ENCODE peak calls at places on chromosomes 16 and 17, in ten cellular contexts. One of them, this sample, is unnamed.
A peak's percentile ranks its signal among the peaks of the same experiment; 100 is the strongest.

GRCh38 chr16:50263060-50263909 is 3.1 kb upstream of the ADCY7 start:
- DNase-seq in aorta: peak; percentile 70
- DNase-seq in GM19239: no peak
- DNase-seq in mucosa of descending colon: no peak
- DNase-seq in AG09319: no peak
- DNase-seq in activated naive CD4-positive, alpha-beta T cell treated with anti-CD3 and anti-CD28 coated beads for 36 hours: no peak
- DNase-seq in activated CD4-positive, alpha-beta T cell treated with anti-CD3 and anti-CD28 coated beads for 1 hour: no peak
- DNase-seq in RCC 7860: no peak
- DNase-seq in C1 segment of cervical spinal cord: no peak
- DNase-seq in Kasumi-1: no peak
- DNase-seq in this sample: no peak

GRCh38 chr16:89722392-89723278 is 1.3 kb downstream of the ZNF276 start:
- DNase-seq in activated naive CD4-positive, alpha-beta T cell treated with anti-CD3 and anti-CD28 coated beads for 36 hours: peak; percentile 71
- DNase-seq in activated CD4-positive, alpha-beta T cell treated with anti-CD3 and anti-CD28 coated beads for 1 hour: peak; percentile 49
- DNase-seq in GM19239: no peak
- DNase-seq in AG09319: no peak
- DNase-seq in C1 segment of cervical spinal cord: peak; percentile 26
- DNase-seq in Kasumi-1: peak; percentile 61
- DNase-seq in aorta: no peak
- DNase-seq in RCC 7860: no peak
- DNase-seq in mucosa of descending colon: peak; percentile 94
- DNase-seq in this sample: peak; percentile 41

GRCh38 chr16:78763821-78764440 is 664.5 kb downstream of the WWOX start:
- DNase-seq in AG09319: no peak
- DNase-seq in mucosa of descending colon: no peak
- DNase-seq in aorta: no peak
- DNase-seq in C1 segment of cervical spinal cord: no peak
- DNase-seq in Kasumi-1: no peak
- DNase-seq in activated naive CD4-positive, alpha-beta T cell treated with anti-CD3 and anti-CD28 coated beads for 36 hours: no peak
- DNase-seq in GM19239: no peak
- DNase-seq in activated CD4-positive, alpha-beta T cell treated with anti-CD3 and anti-CD28 coated beads for 1 hour: no peak
- DNase-seq in RCC 7860: no peak
- DNase-seq in this sample: no peak

GRCh38 chr16:66576306-66576705 is 3.0 kb upstream of the CMTM2 start:
- DNase-seq in GM19239: no peak
- DNase-seq in RCC 7860: no peak
- DNase-seq in aorta: no peak
- DNase-seq in Kasumi-1: no peak
- DNase-seq in C1 segment of cervical spinal cord: no peak
- DNase-seq in activated CD4-positive, alpha-beta T cell treated with anti-CD3 and anti-CD28 coated beads for 1 hour: no peak
- DNase-seq in AG09319: no peak
- DNase-seq in activated naive CD4-positive, alpha-beta T cell treated with anti-CD3 and anti-CD28 coated beads for 36 hours: no peak
- DNase-seq in mucosa of descending colon: no peak
- DNase-seq in this sample: no peak

GRCh38 chr17:9987779-9988585 is 82.9 kb upstream of the RCVRN start:
- DNase-seq in RCC 7860: peak; percentile 25
- DNase-seq in activated naive CD4-positive, alpha-beta T cell treated with anti-CD3 and anti-CD28 coated beads for 36 hours: peak; percentile 25
- DNase-seq in Kasumi-1: peak; percentile 23
- DNase-seq in AG09319: no peak
- DNase-seq in aorta: no peak
- DNase-seq in activated CD4-positive, alpha-beta T cell treated with anti-CD3 and anti-CD28 coated beads for 1 hour: no peak
- DNase-seq in GM19239: peak; percentile 54
- DNase-seq in mucosa of descending colon: peak; percentile 15
- DNase-seq in C1 segment of cervical spinal cord: no peak
- DNase-seq in this sample: no peak

GRCh38 chr16:8655184-8655717 is 19.2 kb upstream of the ABAT start:
- DNase-seq in GM19239: peak; percentile 34
- DNase-seq in mucosa of descending colon: peak; percentile 58
- DNase-seq in RCC 7860: peak; percentile 14
- DNase-seq in AG09319: no peak
- DNase-seq in C1 segment of cervical spinal cord: no peak
- DNase-seq in aorta: no peak
- DNase-seq in activated CD4-positive, alpha-beta T cell treated with anti-CD3 and anti-CD28 coated beads for 1 hour: no peak
- DNase-seq in activated naive CD4-positive, alpha-beta T cell treated with anti-CD3 and anti-CD28 coated beads for 36 hours: peak; percentile 66
- DNase-seq in Kasumi-1: peak; percentile 35
- DNase-seq in this sample: no peak

GRCh38 chr17:39621523-39622379 is 5.0 kb upstream of the PPP1R1B start:
- DNase-seq in Kasumi-1: peak; percentile 88
- DNase-seq in C1 segment of cervical spinal cord: peak; percentile 64
- DNase-seq in aorta: peak; percentile 94
- DNase-seq in AG09319: peak; percentile 44
- DNase-seq in GM19239: peak; percentile 93
- DNase-seq in activated naive CD4-positive, alpha-beta T cell treated with anti-CD3 and anti-CD28 coated beads for 36 hours: peak; percentile 92
- DNase-seq in activated CD4-positive, alpha-beta T cell treated with anti-CD3 and anti-CD28 coated beads for 1 hour: peak; percentile 85
- DNase-seq in RCC 7860: peak; percentile 70
- DNase-seq in mucosa of descending colon: peak; percentile 92
- DNase-seq in this sample: peak; percentile 87

GRCh38 chr17:81018044-81018802 is 16.7 kb upstream of the BAIAP2 start:
- DNase-seq in GM19239: no peak
- DNase-seq in RCC 7860: no peak
- DNase-seq in Kasumi-1: peak; percentile 83
- DNase-seq in C1 segment of cervical spinal cord: no peak
- DNase-seq in activated naive CD4-positive, alpha-beta T cell treated with anti-CD3 and anti-CD28 coated beads for 36 hours: peak; percentile 60
- DNase-seq in activated CD4-positive, alpha-beta T cell treated with anti-CD3 and anti-CD28 coated beads for 1 hour: no peak
- DNase-seq in AG09319: no peak
- DNase-seq in aorta: peak; percentile 64
- DNase-seq in mucosa of descending colon: peak; percentile 71
- DNase-seq in this sample: no peak

GRCh38 chr16:66936462-66936861 is 1.1 kb downstream of the CES2 start:
- DNase-seq in activated naive CD4-positive, alpha-beta T cell treated with anti-CD3 and anti-CD28 coated beads for 36 hours: no peak
- DNase-seq in Kasumi-1: no peak
- DNase-seq in activated CD4-positive, alpha-beta T cell treated with anti-CD3 and anti-CD28 coated beads for 1 hour: no peak
- DNase-seq in GM19239: no peak
- DNase-seq in RCC 7860: no peak
- DNase-seq in C1 segment of cervical spinal cord: no peak
- DNase-seq in aorta: no peak
- DNase-seq in mucosa of descending colon: peak; percentile 51
- DNase-seq in AG09319: no peak
- DNase-seq in this sample: no peak

GRCh38 chr16:8986111-8986510 is 22.4 kb upstream of the USP7 start:
- DNase-seq in C1 segment of cervical spinal cord: no peak
- DNase-seq in Kasumi-1: no peak
- DNase-seq in RCC 7860: no peak
- DNase-seq in activated CD4-positive, alpha-beta T cell treated with anti-CD3 and anti-CD28 coated beads for 1 hour: no peak
- DNase-seq in aorta: no peak
- DNase-seq in activated naive CD4-positive, alpha-beta T cell treated with anti-CD3 and anti-CD28 coated beads for 36 hours: no peak
- DNase-seq in AG09319: no peak
- DNase-seq in GM19239: no peak
- DNase-seq in mucosa of descending colon: no peak
- DNase-seq in this sample: no peak

GRCh38 chr17:53687324-53687723 is 135.4 kb upstream of the KIF2B start:
- DNase-seq in GM19239: no peak
- DNase-seq in AG09319: no peak
- DNase-seq in RCC 7860: no peak
- DNase-seq in aorta: no peak
- DNase-seq in Kasumi-1: no peak
- DNase-seq in C1 segment of cervical spinal cord: no peak
- DNase-seq in mucosa of descending colon: no peak
- DNase-seq in activated CD4-positive, alpha-beta T cell treated with anti-CD3 and anti-CD28 coated beads for 1 hour: no peak
- DNase-seq in activated naive CD4-positive, alpha-beta T cell treated with anti-CD3 and anti-CD28 coated beads for 36 hours: no peak
- DNase-seq in this sample: no peak

GRCh38 chr17:38463451-38463858 is 35.2 kb downstream of the ARHGAP23 start:
- DNase-seq in mucosa of descending colon: no peak
- DNase-seq in Kasumi-1: no peak
- DNase-seq in activated naive CD4-positive, alpha-beta T cell treated with anti-CD3 and anti-CD28 coated beads for 36 hours: no peak
- DNase-seq in GM19239: no peak
- DNase-seq in aorta: no peak
- DNase-seq in C1 segment of cervical spinal cord: no peak
- DNase-seq in RCC 7860: no peak
- DNase-seq in AG09319: no peak
- DNase-seq in activated CD4-positive, alpha-beta T cell treated with anti-CD3 and anti-CD28 coated beads for 1 hour: no peak
- DNase-seq in this sample: no peak

GRCh38 chr16:31876955-31877828 is 3.6 kb downstream of the ZNF267 start:
- DNase-seq in mucosa of descending colon: peak; percentile 28
- DNase-seq in aorta: no peak
- DNase-seq in activated CD4-positive, alpha-beta T cell treated with anti-CD3 and anti-CD28 coated beads for 1 hour: no peak
- DNase-seq in C1 segment of cervical spinal cord: no peak
- DNase-seq in GM19239: no peak
- DNase-seq in RCC 7860: peak; percentile 90
- DNase-seq in activated naive CD4-positive, alpha-beta T cell treated with anti-CD3 and anti-CD28 coated beads for 36 hours: peak; percentile 78
- DNase-seq in Kasumi-1: peak; percentile 38
- DNase-seq in AG09319: peak; percentile 42
- DNase-seq in this sample: no peak

GRCh38 chr17:13626703-13627102 is 25.0 kb upstream of the HS3ST3A1 start:
- DNase-seq in mucosa of descending colon: no peak
- DNase-seq in aorta: no peak
- DNase-seq in GM19239: no peak
- DNase-seq in RCC 7860: peak; percentile 65
- DNase-seq in Kasumi-1: no peak
- DNase-seq in activated CD4-positive, alpha-beta T cell treated with anti-CD3 and anti-CD28 coated beads for 1 hour: no peak
- DNase-seq in AG09319: no peak
- DNase-seq in activated naive CD4-positive, alpha-beta T cell treated with anti-CD3 and anti-CD28 coated beads for 36 hours: no peak
- DNase-seq in C1 segment of cervical spinal cord: no peak
- DNase-seq in this sample: no peak

GRCh38 chr17:44197980-44198720 is 1.5 kb downstream of the ATXN7L3 start:
- DNase-seq in activated naive CD4-positive, alpha-beta T cell treated with anti-CD3 and anti-CD28 coated beads for 36 hours: peak; percentile 54
- DNase-seq in Kasumi-1: peak; percentile 77
- DNase-seq in mucosa of descending colon: peak; percentile 67
- DNase-seq in C1 segment of cervical spinal cord: no peak
- DNase-seq in AG09319: no peak
- DNase-seq in GM19239: peak; percentile 70
- DNase-seq in aorta: peak; percentile 78
- DNase-seq in RCC 7860: peak; percentile 15
- DNase-seq in activated CD4-positive, alpha-beta T cell treated with anti-CD3 and anti-CD28 coated beads for 1 hour: no peak
- DNase-seq in this sample: no peak

GRCh38 chr16:14303654-14304394 is 232.7 kb downstream of the MRTFB start:
- DNase-seq in RCC 7860: no peak
- DNase-seq in GM19239: no peak
- DNase-seq in mucosa of descending colon: no peak
- DNase-seq in AG09319: no peak
- DNase-seq in activated naive CD4-positive, alpha-beta T cell treated with anti-CD3 and anti-CD28 coated beads for 36 hours: no peak
- DNase-seq in activated CD4-positive, alpha-beta T cell treated with anti-CD3 and anti-CD28 coated beads for 1 hour: no peak
- DNase-seq in C1 segment of cervical spinal cord: no peak
- DNase-seq in Kasumi-1: no peak
- DNase-seq in aorta: peak; percentile 84
- DNase-seq in this sample: no peak

GRCh38 chr17:79549111-79549915 is 61.5 kb downstream of the RBFOX3 start:
- DNase-seq in activated CD4-positive, alpha-beta T cell treated with anti-CD3 and anti-CD28 coated beads for 1 hour: no peak
- DNase-seq in Kasumi-1: no peak
- DNase-seq in RCC 7860: no peak
- DNase-seq in AG09319: no peak
- DNase-seq in aorta: peak; percentile 44
- DNase-seq in mucosa of descending colon: no peak
- DNase-seq in C1 segment of cervical spinal cord: no peak
- DNase-seq in GM19239: no peak
- DNase-seq in activated naive CD4-positive, alpha-beta T cell treated with anti-CD3 and anti-CD28 coated beads for 36 hours: no peak
- DNase-seq in this sample: no peak

GRCh38 chr16:87390641-87391323 is 1.4 kb upstream of the MAP1LC3B start:
- DNase-seq in Kasumi-1: no peak
- DNase-seq in activated CD4-positive, alpha-beta T cell treated with anti-CD3 and anti-CD28 coated beads for 1 hour: no peak
- DNase-seq in mucosa of descending colon: peak; percentile 33
- DNase-seq in GM19239: no peak
- DNase-seq in RCC 7860: no peak
- DNase-seq in activated naive CD4-positive, alpha-beta T cell treated with anti-CD3 and anti-CD28 coated beads for 36 hours: no peak
- DNase-seq in C1 segment of cervical spinal cord: no peak
- DNase-seq in aorta: peak; percentile 36
- DNase-seq in AG09319: no peak
- DNase-seq in this sample: no peak

GRCh38 chr17:10036511-10037061 is 131.5 kb upstream of the RCVRN start:
- DNase-seq in C1 segment of cervical spinal cord: peak; percentile 67
- DNase-seq in RCC 7860: no peak
- DNase-seq in GM19239: no peak
- DNase-seq in AG09319: no peak
- DNase-seq in activated CD4-positive, alpha-beta T cell treated with anti-CD3 and anti-CD28 coated beads for 1 hour: no peak
- DNase-seq in Kasumi-1: no peak
- DNase-seq in mucosa of descending colon: peak; percentile 32
- DNase-seq in activated naive CD4-positive, alpha-beta T cell treated with anti-CD3 and anti-CD28 coated beads for 36 hours: no peak
- DNase-seq in aorta: peak; percentile 82
- DNase-seq in this sample: peak; percentile 90

GRCh38 chr16:10961231-10961630 is 16.9 kb downstream of the CLEC16A start:
- DNase-seq in mucosa of descending colon: no peak
- DNase-seq in activated CD4-positive, alpha-beta T cell treated with anti-CD3 and anti-CD28 coated beads for 1 hour: no peak
- DNase-seq in activated naive CD4-positive, alpha-beta T cell treated with anti-CD3 and anti-CD28 coated beads for 36 hours: no peak
- DNase-seq in RCC 7860: peak; percentile 74
- DNase-seq in aorta: peak; percentile 90
- DNase-seq in Kasumi-1: no peak
- DNase-seq in AG09319: no peak
- DNase-seq in C1 segment of cervical spinal cord: no peak
- DNase-seq in GM19239: no peak
- DNase-seq in this sample: no peak

GRCh38 chr16:86905302-86905701 is 327.0 kb downstream of the FOXL1 start:
- DNase-seq in mucosa of descending colon: no peak
- DNase-seq in AG09319: no peak
- DNase-seq in aorta: peak; percentile 85
- DNase-seq in activated naive CD4-positive, alpha-beta T cell treated with anti-CD3 and anti-CD28 coated beads for 36 hours: no peak
- DNase-seq in C1 segment of cervical spinal cord: no peak
- DNase-seq in Kasumi-1: no peak
- DNase-seq in RCC 7860: no peak
- DNase-seq in GM19239: no peak
- DNase-seq in activated CD4-positive, alpha-beta T cell treated with anti-CD3 and anti-CD28 coated beads for 1 hour: no peak
- DNase-seq in this sample: no peak

GRCh38 chr17:79183221-79184158 is 108.9 kb downstream of the ENGASE start:
- DNase-seq in GM19239: no peak
- DNase-seq in AG09319: no peak
- DNase-seq in C1 segment of cervical spinal cord: no peak
- DNase-seq in aorta: no peak
- DNase-seq in Kasumi-1: peak; percentile 43
- DNase-seq in activated CD4-positive, alpha-beta T cell treated with anti-CD3 and anti-CD28 coated beads for 1 hour: no peak
- DNase-seq in activated naive CD4-positive, alpha-beta T cell treated with anti-CD3 and anti-CD28 coated beads for 36 hours: peak; percentile 14
- DNase-seq in mucosa of descending colon: no peak
- DNase-seq in RCC 7860: no peak
- DNase-seq in this sample: no peak

GRCh38 chr16:31664683-31665482 is 137.2 kb downstream of the AHSP start:
- DNase-seq in mucosa of descending colon: no peak
- DNase-seq in C1 segment of cervical spinal cord: no peak
- DNase-seq in activated CD4-positive, alpha-beta T cell treated with anti-CD3 and anti-CD28 coated beads for 1 hour: no peak
- DNase-seq in AG09319: no peak
- DNase-seq in activated naive CD4-positive, alpha-beta T cell treated with anti-CD3 and anti-CD28 coated beads for 36 hours: no peak
- DNase-seq in Kasumi-1: no peak
- DNase-seq in RCC 7860: peak; percentile 50
- DNase-seq in aorta: no peak
- DNase-seq in GM19239: no peak
- DNase-seq in this sample: no peak

GRCh38 chr17:19727466-19728113 is 11.2 kb upstream of the SLC47A2 start:
- DNase-seq in C1 segment of cervical spinal cord: peak; percentile 63
- DNase-seq in aorta: no peak
- DNase-seq in AG09319: peak; percentile 86
- DNase-seq in mucosa of descending colon: peak; percentile 58
- DNase-seq in activated CD4-positive, alpha-beta T cell treated with anti-CD3 and anti-CD28 coated beads for 1 hour: no peak
- DNase-seq in RCC 7860: no peak
- DNase-seq in Kasumi-1: no peak
- DNase-seq in activated naive CD4-positive, alpha-beta T cell treated with anti-CD3 and anti-CD28 coated beads for 36 hours: no peak
- DNase-seq in GM19239: no peak
- DNase-seq in this sample: peak; percentile 67

GRCh38 chr16:5649762-5650445 is 552.3 kb upstream of the EEF2KMT start:
- DNase-seq in activated naive CD4-positive, alpha-beta T cell treated with anti-CD3 and anti-CD28 coated beads for 36 hours: no peak
- DNase-seq in RCC 7860: no peak
- DNase-seq in GM19239: no peak
- DNase-seq in activated CD4-positive, alpha-beta T cell treated with anti-CD3 and anti-CD28 coated beads for 1 hour: no peak
- DNase-seq in AG09319: no peak
- DNase-seq in mucosa of descending colon: no peak
- DNase-seq in C1 segment of cervical spinal cord: no peak
- DNase-seq in aorta: no peak
- DNase-seq in Kasumi-1: no peak
- DNase-seq in this sample: no peak

GRCh38 chr16:14955546-14956231 is 18.4 kb downstream of the NPIPA1 start:
- DNase-seq in mucosa of descending colon: no peak
- DNase-seq in activated CD4-positive, alpha-beta T cell treated with anti-CD3 and anti-CD28 coated beads for 1 hour: no peak
- DNase-seq in C1 segment of cervical spinal cord: no peak
- DNase-seq in GM19239: no peak
- DNase-seq in RCC 7860: no peak
- DNase-seq in aorta: no peak
- DNase-seq in activated naive CD4-positive, alpha-beta T cell treated with anti-CD3 and anti-CD28 coated beads for 36 hours: no peak
- DNase-seq in AG09319: no peak
- DNase-seq in Kasumi-1: no peak
- DNase-seq in this sample: no peak

GRCh38 chr17:7842380-7842949 is 8.4 kb downstream of the KDM6B start:
- DNase-seq in Kasumi-1: peak; percentile 31
- DNase-seq in activated CD4-positive, alpha-beta T cell treated with anti-CD3 and anti-CD28 coated beads for 1 hour: peak; percentile 97
- DNase-seq in RCC 7860: peak; percentile 89
- DNase-seq in C1 segment of cervical spinal cord: peak; percentile 73
- DNase-seq in AG09319: no peak
- DNase-seq in GM19239: no peak
- DNase-seq in activated naive CD4-positive, alpha-beta T cell treated with anti-CD3 and anti-CD28 coated beads for 36 hours: peak; percentile 96
- DNase-seq in aorta: peak; percentile 95
- DNase-seq in mucosa of descending colon: peak; percentile 73
- DNase-seq in this sample: peak; percentile 64

GRCh38 chr16:88455610-88456355 is 2.7 kb downstream of the ZFPM1 start:
- DNase-seq in mucosa of descending colon: peak; percentile 61
- DNase-seq in RCC 7860: peak; percentile 24
- DNase-seq in aorta: no peak
- DNase-seq in AG09319: peak; percentile 10
- DNase-seq in activated CD4-positive, alpha-beta T cell treated with anti-CD3 and anti-CD28 coated beads for 1 hour: peak; percentile 48
- DNase-seq in GM19239: peak; percentile 91
- DNase-seq in C1 segment of cervical spinal cord: no peak
- DNase-seq in activated naive CD4-positive, alpha-beta T cell treated with anti-CD3 and anti-CD28 coated beads for 36 hours: peak; percentile 92
- DNase-seq in Kasumi-1: peak; percentile 27
- DNase-seq in this sample: no peak